ENCODE peak calls at places on chromosomes 12 and 14, in five cellular contexts. One of them, this sample, is unnamed.
A peak's percentile ranks its signal among the peaks of the same experiment; 100 is the strongest.

GRCh38 chr12:54571166-54571856 is 17.1 kb downstream of the PPP1R1A start:
- DNase-seq in H9: peak; percentile 54
- DNase-seq in IMR-90: no peak
- DNase-seq in H1: peak; percentile 64
- DNase-seq in neuronal stem cell: peak; percentile 42
- DNase-seq in this sample: peak; percentile 6

GRCh38 chr14:56129941-56130340 is 11.7 kb downstream of the PELI2 start:
- DNase-seq in neuronal stem cell: no peak
- DNase-seq in H9: no peak
- DNase-seq in H1: no peak
- DNase-seq in IMR-90: no peak
- DNase-seq in this sample: no peak

GRCh38 chr14:77184396-77185092 is 2.9 kb downstream of the TMEM63C start:
- DNase-seq in neuronal stem cell: no peak
- DNase-seq in IMR-90: no peak
- DNase-seq in H9: no peak
- DNase-seq in H1: no peak
- DNase-seq in this sample: no peak

GRCh38 chr12:93733358-93733757 is 56.2 kb downstream of the CRADD start:
- DNase-seq in H1: no peak
- DNase-seq in IMR-90: no peak
- DNase-seq in neuronal stem cell: no peak
- DNase-seq in H9: no peak
- DNase-seq in this sample: no peak

GRCh38 chr12:58204086-58204485 is 262.7 kb downstream of the ATP23 start:
- DNase-seq in H9: no peak
- DNase-seq in IMR-90: peak; percentile 4
- DNase-seq in H1: no peak
- DNase-seq in neuronal stem cell: no peak
- DNase-seq in this sample: peak; percentile 3

GRCh38 chr12:2794736-2795289 is at the start of gene FKBP4:
- DNase-seq in neuronal stem cell: peak; percentile 71
- DNase-seq in IMR-90: peak; percentile 73
- DNase-seq in H9: peak; percentile 94
- DNase-seq in H1: peak; percentile 89
- DNase-seq in this sample: peak; percentile 86

GRCh38 chr14:103626150-103626850 is 2.7 kb upstream of the KLC1 start:
- DNase-seq in H9: no peak
- DNase-seq in neuronal stem cell: no peak
- DNase-seq in H1: no peak
- DNase-seq in IMR-90: no peak
- DNase-seq in this sample: no peak

GRCh38 chr12:67068204-67068731 is 200.9 kb upstream of the CAND1 start:
- DNase-seq in IMR-90: no peak
- DNase-seq in neuronal stem cell: peak; percentile 42
- DNase-seq in H9: peak; percentile 71
- DNase-seq in H1: peak; percentile 61
- DNase-seq in this sample: peak; percentile 14

GRCh38 chr14:54330876-54331275 is 65.9 kb upstream of the CDKN3 start:
- DNase-seq in IMR-90: no peak
- DNase-seq in H9: no peak
- DNase-seq in neuronal stem cell: no peak
- DNase-seq in H1: no peak
- DNase-seq in this sample: no peak

GRCh38 chr12:105840384-105840783 is 298.4 kb downstream of the NUAK1 start:
- DNase-seq in H1: no peak
- DNase-seq in neuronal stem cell: no peak
- DNase-seq in H9: no peak
- DNase-seq in IMR-90: no peak
- DNase-seq in this sample: no peak

GRCh38 chr14:64388533-64389243 is 535 bp downstream of the MTHFD1 start:
- DNase-seq in H1: no peak
- DNase-seq in neuronal stem cell: no peak
- DNase-seq in IMR-90: peak; percentile 30
- DNase-seq in H9: no peak
- DNase-seq in this sample: peak; percentile 54

GRCh38 chr14:100864960-100865681 is 38.4 kb downstream of the RTL1 start:
- DNase-seq in IMR-90: peak; percentile 36
- DNase-seq in H1: no peak
- DNase-seq in H9: no peak
- DNase-seq in neuronal stem cell: no peak
- DNase-seq in this sample: no peak

GRCh38 chr14:23377201-23377550 is 330 bp downstream of the CMTM5 start:
- DNase-seq in neuronal stem cell: no peak
- DNase-seq in IMR-90: no peak
- DNase-seq in H9: no peak
- DNase-seq in H1: no peak
- DNase-seq in this sample: no peak

GRCh38 chr12:2101359-2101758 is 48.6 kb downstream of the CACNA1C start:
- DNase-seq in H1: no peak
- DNase-seq in H9: no peak
- DNase-seq in neuronal stem cell: no peak
- DNase-seq in IMR-90: no peak
- DNase-seq in this sample: no peak

GRCh38 chr12:68373836-68374314 is 41.7 kb upstream of the MDM1 start:
- DNase-seq in H9: no peak
- DNase-seq in H1: no peak
- DNase-seq in IMR-90: no peak
- DNase-seq in neuronal stem cell: no peak
- DNase-seq in this sample: no peak

GRCh38 chr12:42976620-42977019 is 387.1 kb upstream of the PRICKLE1 start:
- DNase-seq in H1: no peak
- DNase-seq in IMR-90: no peak
- DNase-seq in neuronal stem cell: no peak
- DNase-seq in H9: no peak
- DNase-seq in this sample: no peak

GRCh38 chr12:117003883-117004404 is 93.2 kb downstream of the FBXW8 start:
- DNase-seq in H1: no peak
- DNase-seq in IMR-90: no peak
- DNase-seq in neuronal stem cell: no peak
- DNase-seq in H9: no peak
- DNase-seq in this sample: no peak

GRCh38 chr14:57982802-57983201 is 116.9 kb upstream of the SLC35F4 start:
- DNase-seq in H9: no peak
- DNase-seq in IMR-90: no peak
- DNase-seq in neuronal stem cell: no peak
- DNase-seq in H1: no peak
- DNase-seq in this sample: no peak

GRCh38 chr12:132043216-132043615 is 93.5 kb downstream of the EP400 start:
- DNase-seq in IMR-90: no peak
- DNase-seq in H1: no peak
- DNase-seq in neuronal stem cell: no peak
- DNase-seq in H9: no peak
- DNase-seq in this sample: no peak

GRCh38 chr14:25090716-25091454 is 40.9 kb upstream of the STXBP6 start:
- DNase-seq in H1: no peak
- DNase-seq in IMR-90: peak; percentile 66
- DNase-seq in neuronal stem cell: peak; percentile 17
- DNase-seq in H9: no peak
- DNase-seq in this sample: peak; percentile 39

GRCh38 chr12:54371328-54372112 is 7.2 kb upstream of the GPR84 start:
- DNase-seq in IMR-90: no peak
- DNase-seq in neuronal stem cell: no peak
- DNase-seq in H9: no peak
- DNase-seq in H1: no peak
- DNase-seq in this sample: no peak

GRCh38 chr12:112243255-112243965 is 118.0 kb downstream of the TRAFD1 start:
- DNase-seq in neuronal stem cell: no peak
- DNase-seq in H1: no peak
- DNase-seq in H9: no peak
- DNase-seq in IMR-90: no peak
- DNase-seq in this sample: no peak

GRCh38 chr12:45363903-45364302 is 148.0 kb downstream of the ANO6 start:
- DNase-seq in IMR-90: no peak
- DNase-seq in neuronal stem cell: no peak
- DNase-seq in H9: no peak
- DNase-seq in H1: no peak
- DNase-seq in this sample: no peak

GRCh38 chr14:79586401-79586800 is 624.9 kb downstream of the DIO2 start:
- DNase-seq in IMR-90: no peak
- DNase-seq in neuronal stem cell: no peak
- DNase-seq in H1: no peak
- DNase-seq in H9: no peak
- DNase-seq in this sample: no peak
- H2AFZ ChIP-seq in IMR-90: no peak overlapping the region
- H2AFZ ChIP-seq in neuronal stem cell: no peak overlapping the region
- H2AFZ ChIP-seq in H1: no peak overlapping the region
- H2AFZ ChIP-seq in H9: no peak overlapping the region
- H2AFZ ChIP-seq in this sample: no peak overlapping the region

GRCh38 chr12:110107369-110108281 is 16.5 kb upstream of the IFT81 start:
- DNase-seq in IMR-90: peak; percentile 97
- DNase-seq in H1: no peak
- DNase-seq in H9: no peak
- DNase-seq in neuronal stem cell: no peak
- DNase-seq in this sample: peak; percentile 68
- H3K27ac ChIP-seq in IMR-90: peak overlapping the region; percentile 81
- H3K27ac ChIP-seq in H1: no peak overlapping the region
- H3K27ac ChIP-seq in H9: no peak overlapping the region
- H3K27ac ChIP-seq in neuronal stem cell: no peak overlapping the region
- H3K27ac ChIP-seq in this sample: no peak overlapping the region

DNA sequence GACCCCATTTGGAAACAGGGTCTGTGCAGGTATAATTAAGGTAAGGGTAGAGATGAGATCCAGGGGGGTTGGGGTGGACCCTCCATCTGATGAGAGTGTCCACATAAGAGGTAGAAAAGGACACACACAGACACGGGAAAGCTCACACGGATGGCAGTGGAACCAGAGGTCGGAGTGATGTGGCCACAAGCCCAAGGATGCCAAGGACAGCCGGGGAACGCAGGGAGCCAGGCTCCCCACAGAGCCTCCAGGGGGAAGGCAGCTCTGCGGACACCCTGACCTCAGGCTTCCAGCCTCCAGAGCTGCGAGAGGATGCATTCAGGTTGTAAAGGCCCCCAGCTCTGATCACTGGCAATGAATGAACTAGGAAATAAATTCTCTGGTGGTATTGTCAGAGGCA is 33.0 kb downstream of the RIMBP2 start:
- DNase-seq in neuronal stem cell: no peak
- DNase-seq in H9: no peak
- DNase-seq in IMR-90: no peak
- DNase-seq in H1: no peak
- DNase-seq in this sample: no peak
- H4K91ac ChIP-seq in neuronal stem cell: no peak overlapping the region
- H4K91ac ChIP-seq in H9: no peak overlapping the region
- H4K91ac ChIP-seq in IMR-90: no peak overlapping the region
- H4K91ac ChIP-seq in H1: no peak overlapping the region
- H4K91ac ChIP-seq in this sample: no peak overlapping the region

GRCh38 chr12:96060041-96060440 is 24.7 kb upstream of the LTA4H start:
- DNase-seq in H1: no peak
- DNase-seq in IMR-90: no peak
- DNase-seq in neuronal stem cell: no peak
- DNase-seq in H9: no peak
- DNase-seq in this sample: no peak

GRCh38 chr12:96064266-96064665 is 28.9 kb upstream of the LTA4H start:
- DNase-seq in H9: no peak
- DNase-seq in IMR-90: no peak
- DNase-seq in H1: no peak
- DNase-seq in neuronal stem cell: no peak
- DNase-seq in this sample: no peak

GRCh38 chr12:96063046-96063445 is 27.7 kb upstream of the LTA4H start:
- DNase-seq in H1: no peak
- DNase-seq in neuronal stem cell: no peak
- DNase-seq in H9: no peak
- DNase-seq in IMR-90: peak; percentile 25
- DNase-seq in this sample: peak; percentile 9

GRCh38 chr12:96061323-96061722 is 25.9 kb upstream of the LTA4H start:
- DNase-seq in H9: no peak
- DNase-seq in H1: no peak
- DNase-seq in neuronal stem cell: no peak
- DNase-seq in IMR-90: no peak
- DNase-seq in this sample: no peak

GRCh38 chr12:96061864-96062453 is 26.6 kb upstream of the LTA4H start:
- DNase-seq in H9: peak; percentile 84
- DNase-seq in H1: peak; percentile 72
- DNase-seq in neuronal stem cell: peak; percentile 63
- DNase-seq in IMR-90: peak; percentile 87
- DNase-seq in this sample: peak; percentile 85
- H2AFZ ChIP-seq in H9: no peak overlapping the region
- H2AFZ ChIP-seq in H1: no peak overlapping the region
- H2AFZ ChIP-seq in neuronal stem cell: no peak overlapping the region
- H2AFZ ChIP-seq in IMR-90: no peak overlapping the region
- H2AFZ ChIP-seq in this sample: no peak overlapping the region

DNA sequence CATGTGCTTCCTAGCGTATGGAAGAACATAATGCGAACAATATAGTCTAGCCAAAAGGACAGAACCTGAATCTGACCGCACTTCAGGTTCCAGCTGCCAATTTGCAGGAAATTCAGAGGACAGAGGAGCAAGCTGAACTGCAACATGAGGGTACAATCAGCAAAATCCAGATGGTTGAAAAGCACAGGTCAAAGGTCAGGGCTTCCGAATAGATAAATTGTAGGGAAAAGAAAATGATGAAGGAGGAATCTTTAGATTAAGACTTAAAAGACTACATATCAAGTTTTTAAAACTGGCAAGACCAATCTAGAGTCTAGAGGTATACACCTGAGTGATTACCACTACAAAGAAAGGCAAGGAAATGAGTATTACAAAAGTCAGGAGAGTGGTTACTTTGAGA is 42.1 kb upstream of the SELPLG start:
- DNase-seq in neuronal stem cell: no peak
- DNase-seq in H9: no peak
- DNase-seq in IMR-90: no peak
- DNase-seq in H1: no peak
- DNase-seq in this sample: no peak
- H3K27ac ChIP-seq in neuronal stem cell: no peak overlapping the region
- H3K27ac ChIP-seq in H9: no peak overlapping the region
- H3K27ac ChIP-seq in IMR-90: no peak overlapping the region
- H3K27ac ChIP-seq in H1: no peak overlapping the region
- H3K27ac ChIP-seq in this sample: no peak overlapping the region

DNA sequence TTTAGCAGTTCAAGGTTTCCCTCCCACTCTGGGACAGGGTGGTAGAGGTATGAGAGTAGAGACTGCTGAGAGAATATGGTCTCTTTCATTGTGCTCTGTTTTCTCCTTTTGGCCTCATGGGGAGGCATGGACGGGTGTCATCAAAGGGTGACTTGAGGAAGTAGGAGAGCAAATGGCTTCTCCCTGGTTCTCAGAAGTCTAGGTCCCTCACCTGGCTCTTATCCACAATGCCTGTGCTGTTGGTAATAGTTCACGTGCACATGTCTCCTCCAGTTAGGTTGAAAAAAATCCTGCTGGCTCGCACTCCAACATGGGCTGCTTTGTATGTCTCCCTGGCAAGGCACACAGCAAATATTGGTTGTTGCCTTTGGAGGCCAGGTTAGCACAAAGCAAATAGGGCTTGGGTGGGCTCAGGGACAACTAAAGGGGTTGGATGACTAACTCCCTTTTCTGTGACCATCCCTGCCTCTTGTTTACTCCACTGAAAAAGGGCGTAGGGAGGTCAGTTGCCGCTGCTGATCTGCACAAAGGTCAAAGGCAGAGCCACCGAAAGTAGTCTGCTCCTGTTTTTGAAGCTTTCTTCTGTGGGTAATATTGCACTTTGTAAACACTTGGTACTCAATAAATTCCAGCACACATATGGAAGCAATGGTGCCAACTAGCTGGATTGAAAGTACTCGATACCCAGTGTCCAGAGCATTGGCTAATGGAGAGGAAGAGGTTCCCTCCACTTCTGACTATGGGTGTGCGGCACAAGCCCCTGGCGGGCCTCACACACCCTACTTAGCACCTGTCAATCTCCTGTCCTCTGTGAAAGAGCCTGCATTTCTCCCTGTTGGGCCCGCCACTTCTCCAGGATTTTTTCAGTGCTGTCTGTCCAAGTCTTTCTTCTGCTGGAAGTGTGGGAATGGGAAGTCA is 121.8 kb downstream of the SLC38A6 start:
- DNase-seq in IMR-90: no peak
- DNase-seq in H1: peak; percentile 44
- DNase-seq in H9: no peak
- DNase-seq in neuronal stem cell: no peak
- DNase-seq in this sample: no peak
- H4K91ac ChIP-seq in IMR-90: peak overlapping the region; percentile 99
- H4K91ac ChIP-seq in H1: peak overlapping the region; percentile 94
- H4K91ac ChIP-seq in H9: peak overlapping the region; percentile 24
- H4K91ac ChIP-seq in neuronal stem cell: no peak overlapping the region
- H4K91ac ChIP-seq in this sample: peak overlapping the region; percentile 81